ENCODE peak calls at places on chromosomes 13 and 19, in four cellular contexts. T is A549, S is GM12878, I is K562. U is an unnamed sample.

GRCh38 chr13:52968074-52968700 is 60.4 kb upstream of the OLFM4 start:
- DNase-seq in T (peak), S (peak), I (peak), U (peak)

GRCh38 chr13:48749699-48750473 is 96.2 kb downstream of the CYSLTR2 start:
- DNase-seq in T (peak), S (peak), I (peak), U (peak)

GRCh38 chr13:33445024-33445423 is 159.5 kb upstream of the STARD13 start:
- DNase-seq in T (no peak), S (no peak), I (no peak), U (no peak)

GRCh38 chr19:14410054-14410774 is 8.9 kb downstream of the DDX39A start:
- DNase-seq in T (no peak), S (no peak), I (no peak), U (no peak)

GRCh38 chr19:4369888-4370260 is 26.5 kb downstream of the MPND start:
- DNase-seq in T (no peak), S (no peak), I (no peak), U (peak)

GRCh38 chr19:45173816-45174215 is 4.2 kb downstream of the TRAPPC6A start:
- DNase-seq in T (no peak), S (no peak), I (no peak), U (peak)

GRCh38 chr19:46944918-46945628 is 74.6 kb upstream of the NPAS1 start:
- DNase-seq in T (no peak), S (no peak), I (no peak), U (peak)

GRCh38 chr19:8592231-8593009 is 15.2 kb upstream of the MYO1F start:
- DNase-seq in T (peak), S (no peak), I (peak), U (peak)

GRCh38 chr19:29495971-29496441 is 29.8 kb upstream of the VSTM2B start:
- DNase-seq in T (no peak), S (no peak), I (no peak), U (no peak)

GRCh38 chr13:75607447-75607846 is 28.7 kb upstream of the LMO7 start:
- DNase-seq in T (no peak), S (no peak), I (no peak), U (no peak)

GRCh38 chr13:94033830-94034642 is 445.4 kb downstream of the DCT start:
- DNase-seq in T (no peak), S (no peak), I (no peak), U (peak)

GRCh38 chr13:112885782-112886268 is 83.2 kb upstream of the MCF2L start:
- DNase-seq in T (peak), S (no peak), I (peak), U (peak)

GRCh38 chr19:48396871-48397176 is 3.4 kb downstream of the GRIN2D start:
- DNase-seq in T (no peak), S (no peak), I (no peak), U (no peak)

GRCh38 chr19:10270180-10270615 is 722 bp upstream of the ICAM1 start:
- DNase-seq in T (no peak), S (no peak), I (peak), U (no peak)

GRCh38 chr13:99916366-99917103 is 55.0 kb downstream of the ZIC5 start:
- DNase-seq in T (peak), S (peak), I (peak), U (peak)

GRCh38 chr13:36297600-36298338 is at the start of gene CCDC169:
- DNase-seq in T (peak), S (no peak), I (peak), U (peak)

GRCh38 chr19:58054792-58055482 is 4.1 kb upstream of the ZNF135 start:
- DNase-seq in T (no peak), S (no peak), I (no peak), U (peak)

GRCh38 chr13:54637377-54637776 is 1608.8 kb downstream of the OLFM4 start:
- DNase-seq in T (no peak), S (no peak), I (no peak), U (no peak)

GRCh38 chr19:41031926-41032325 is 40.8 kb downstream of the CYP2B6 start:
- DNase-seq in T (no peak), S (no peak), I (no peak), U (no peak)

DNA sequence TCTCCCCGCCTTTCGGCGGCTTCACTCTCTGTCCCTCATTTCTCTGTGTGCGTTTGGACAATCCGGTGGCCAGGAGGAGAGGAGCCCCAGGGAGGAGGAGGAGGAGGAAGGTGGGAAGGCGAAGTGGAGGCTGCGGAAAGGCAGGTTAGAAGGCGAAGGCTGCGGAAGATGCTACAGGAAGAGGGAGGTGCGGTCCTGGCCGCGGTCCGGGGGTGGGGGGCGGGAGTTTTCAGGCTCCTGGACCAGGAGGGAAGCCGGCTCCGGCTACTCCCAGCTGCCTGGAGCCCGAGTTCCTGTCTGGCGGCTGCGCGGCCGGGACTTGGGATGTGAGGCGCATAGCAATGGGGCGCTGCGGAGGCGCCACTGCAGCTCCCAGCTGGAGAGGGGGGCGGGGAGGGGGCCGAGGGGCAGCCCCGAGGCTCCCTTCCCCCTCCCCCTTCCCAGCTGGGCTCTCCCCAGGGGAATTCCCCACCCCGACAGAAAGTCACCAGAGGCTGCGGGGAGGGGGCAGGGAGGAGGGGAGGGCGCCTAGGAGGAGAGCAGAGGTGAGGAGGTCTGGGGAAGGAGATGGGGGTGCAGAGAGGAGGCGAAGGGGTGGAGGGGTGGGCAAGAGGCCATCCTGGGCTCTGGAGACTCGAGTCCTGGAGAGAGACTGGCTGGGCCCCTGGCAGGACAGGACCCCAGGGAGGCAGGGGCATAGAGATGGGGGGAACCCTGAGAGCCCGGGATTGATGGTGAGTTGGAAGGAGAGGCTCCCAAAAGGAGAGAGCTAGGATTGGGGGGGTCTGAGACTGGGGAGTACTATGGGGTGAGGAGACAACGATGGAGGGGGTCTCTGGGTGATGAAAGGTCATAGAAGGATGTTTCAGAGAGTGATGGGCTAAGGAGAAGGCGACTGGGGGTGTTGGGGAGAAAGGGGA is 2.0 kb downstream of the LRRC4B start:
- DNase-seq in T (no peak), S (no peak), I (no peak), U (no peak)
- TF ChIP-seq ELK1 in T (no peak), S (no peak), I (no peak), U (no peak)

GRCh38 chr13:23671902-23672301 is 101.7 kb downstream of the TNFRSF19 start:
- DNase-seq in T (no peak), S (no peak), I (no peak), U (peak)

GRCh38 chr13:23673354-23673753 is 103.1 kb downstream of the TNFRSF19 start:
- DNase-seq in T (no peak), S (no peak), I (no peak), U (peak)

GRCh38 chr13:23672616-23673015 is 102.4 kb downstream of the TNFRSF19 start:
- DNase-seq in T (no peak), S (no peak), I (no peak), U (peak)

GRCh38 chr13:23670793-23671192 is 100.6 kb downstream of the TNFRSF19 start:
- DNase-seq in T (no peak), S (no peak), I (no peak), U (peak)

DNA sequence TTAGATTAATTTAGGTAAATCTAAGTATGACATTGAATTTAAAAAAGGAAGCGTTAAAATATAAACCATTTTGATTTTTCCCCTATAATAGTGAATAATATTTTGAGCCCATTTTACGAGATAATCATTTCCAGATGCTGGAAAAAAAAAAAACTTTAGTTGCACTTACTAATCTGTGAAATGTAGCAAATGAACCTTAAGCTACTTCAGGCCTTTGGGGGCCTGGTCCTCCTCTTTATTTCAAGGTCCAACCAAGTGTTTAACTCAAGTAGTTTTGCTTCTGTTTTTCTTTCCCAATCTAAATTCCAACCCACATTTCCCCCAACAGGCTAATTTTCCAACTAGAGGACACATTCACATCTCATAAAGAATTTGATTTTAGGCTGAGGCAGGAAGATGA is 101.2 kb downstream of the TNFRSF19 start:
- DNase-seq in T (no peak), S (no peak), I (no peak), U (no peak)
- TF ChIP-seq ELK1 in T (no peak), S (no peak), I (no peak), U (no peak)

GRCh38 chr19:51086153-51086850 is 3.6 kb upstream of the KLK14 start:
- DNase-seq in T (no peak), S (no peak), I (no peak), U (no peak)
- TF ChIP-seq ELK1 in T (no peak), S (no peak), I (no peak), U (no peak)

DNA sequence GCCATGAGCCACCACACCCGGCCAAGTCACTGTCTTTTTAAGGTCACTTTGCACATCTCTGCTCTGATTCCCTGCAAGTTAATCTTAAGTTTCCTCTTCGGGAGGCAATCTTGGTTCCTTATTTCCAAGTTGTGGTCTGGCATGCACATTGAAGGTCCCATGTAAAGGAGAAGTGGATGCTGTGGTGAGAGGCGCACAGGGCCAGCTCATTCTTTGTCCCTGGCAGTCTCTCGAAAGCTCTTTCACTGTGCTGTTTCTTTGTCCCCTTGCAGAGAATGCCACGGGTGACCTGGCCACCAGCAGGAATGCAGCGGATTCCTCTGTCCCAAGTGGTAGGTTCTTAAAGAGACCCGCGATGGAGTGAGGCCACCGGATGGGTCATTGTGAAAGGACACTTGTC is 16.4 kb upstream of the C19orf33 start:
- DNase-seq in T (no peak), S (no peak), I (no peak), U (no peak)
- TF ChIP-seq ELK1 in T (no peak), S (no peak), I (no peak), U (no peak)

DNA sequence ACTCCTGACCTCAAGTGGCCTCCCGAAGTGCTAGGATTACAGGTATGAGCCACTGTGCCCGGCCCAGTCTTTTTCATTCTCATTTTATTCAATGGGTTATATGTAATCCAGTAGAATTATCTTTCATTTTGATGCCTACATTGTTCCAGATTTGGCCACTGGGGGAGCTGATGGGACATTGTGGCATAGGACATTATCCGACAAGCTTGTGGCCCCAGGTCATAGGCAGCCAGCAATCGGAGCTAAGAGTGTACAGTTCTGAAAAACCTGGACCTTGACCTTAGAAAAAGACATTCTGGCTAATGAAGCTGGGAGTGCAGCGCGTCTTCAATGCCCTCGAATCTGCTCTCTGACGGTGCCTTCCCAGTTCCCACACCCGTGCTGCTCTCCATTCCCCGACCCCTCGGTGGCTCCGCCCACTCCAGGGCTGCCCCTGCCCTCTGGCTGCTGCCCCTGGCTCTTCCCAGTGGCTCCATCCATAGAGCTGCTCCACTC is 108.7 kb downstream of the TEX29 start:
- DNase-seq in T (peak), S (no peak), I (peak), U (peak)
- TF ChIP-seq ELK1 in T (no peak), S (no peak), I (no peak), U (no peak)

GRCh38 chr13:62388515-62388914 is 972.9 kb upstream of the PCDH20 start:
- DNase-seq in T (no peak), S (no peak), I (no peak), U (peak)

GRCh38 chr13:62387642-62388041 is 972.0 kb upstream of the PCDH20 start:
- DNase-seq in T (no peak), S (no peak), I (no peak), U (peak)
- TF ChIP-seq ELK1 in T (no peak), S (no peak), I (no peak), U (no peak)

DNA sequence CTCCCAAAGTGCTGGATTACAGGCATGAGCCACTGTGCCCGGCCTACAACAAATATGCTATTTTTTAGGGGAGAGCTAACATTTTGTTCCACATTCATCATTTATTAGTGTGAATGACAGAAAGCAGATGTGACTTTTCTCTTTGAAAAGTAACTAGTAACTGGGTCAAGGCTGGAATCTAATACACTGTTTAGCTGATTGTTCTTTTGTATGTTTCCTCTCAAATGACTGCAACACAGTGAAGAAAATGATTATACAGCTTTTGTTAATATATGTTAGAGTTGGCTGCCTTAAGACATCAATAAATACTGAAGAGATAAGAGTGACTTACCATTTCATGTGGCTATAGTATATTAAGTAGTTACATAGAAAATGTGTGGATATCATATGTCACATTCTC is 27.0 kb downstream of the MTRF1 start:
- DNase-seq in T (no peak), S (no peak), I (no peak), U (no peak)
- TF ChIP-seq ELK1 in T (no peak), S (no peak), I (no peak), U (no peak)